ENCODE peak calls at places on chromosome 7, in four cellular contexts. T is brain microvascular endothelial cell, C is A673, I is lower lobe of right lung. M is an unnamed sample.

GRCh38 chr7:2873146-2873545 is 29.0 kb upstream of the GNA12 start:
- DNase-seq in T (no peak), C (no peak), I (no peak), M (no peak)

GRCh38 chr7:18361756-18362155 is 133.8 kb upstream of the HDAC9 start:
- DNase-seq in T (no peak), C (peak), I (no peak), M (no peak)

GRCh38 chr7:94400643-94401042 is 5.9 kb downstream of the COL1A2 start:
- DNase-seq in T (no peak), C (peak), I (no peak), M (no peak)

GRCh38 chr7:114548576-114548975 is 134.0 kb downstream of the FOXP2 start:
- DNase-seq in T (no peak), C (no peak), I (no peak), M (no peak)

GRCh38 chr7:19060870-19061269 is 56.6 kb downstream of the TWIST1 start:
- DNase-seq in T (no peak), C (peak), I (no peak), M (no peak)

GRCh38 chr7:78777844-78778243 is 675.6 kb downstream of the MAGI2 start:
- DNase-seq in T (no peak), C (no peak), I (no peak), M (no peak)

GRCh38 chr7:20199015-20199737 is 18.0 kb downstream of the MACC1 start:
- DNase-seq in T (peak), C (peak), I (peak), M (no peak)

GRCh38 chr7:27199820-27200760 is at the start of gene HOXA13:
- DNase-seq in T (no peak), C (peak), I (no peak), M (no peak)

GRCh38 chr7:158094671-158095256 is 492.9 kb downstream of the PTPRN2 start:
- DNase-seq in T (no peak), C (no peak), I (peak), M (no peak)

GRCh38 chr7:130950741-130951140 is 216.7 kb upstream of the KLF14 start:
- DNase-seq in T (no peak), C (no peak), I (no peak), M (no peak)

GRCh38 chr7:130949550-130949949 is 215.5 kb upstream of the KLF14 start:
- DNase-seq in T (no peak), C (no peak), I (no peak), M (no peak)

GRCh38 chr7:130951303-130951975 is 217.4 kb upstream of the KLF14 start:
- DNase-seq in T (no peak), C (no peak), I (no peak), M (no peak)

GRCh38 chr7:130948913-130949312 is 214.9 kb upstream of the KLF14 start:
- DNase-seq in T (no peak), C (no peak), I (no peak), M (no peak)

GRCh38 chr7:130950054-130950453 is 216.0 kb upstream of the KLF14 start:
- DNase-seq in T (no peak), C (no peak), I (no peak), M (no peak)
- H3K4me3 ChIP-seq in T (no peak), C (no peak), I (no peak), M (no peak)

DNA sequence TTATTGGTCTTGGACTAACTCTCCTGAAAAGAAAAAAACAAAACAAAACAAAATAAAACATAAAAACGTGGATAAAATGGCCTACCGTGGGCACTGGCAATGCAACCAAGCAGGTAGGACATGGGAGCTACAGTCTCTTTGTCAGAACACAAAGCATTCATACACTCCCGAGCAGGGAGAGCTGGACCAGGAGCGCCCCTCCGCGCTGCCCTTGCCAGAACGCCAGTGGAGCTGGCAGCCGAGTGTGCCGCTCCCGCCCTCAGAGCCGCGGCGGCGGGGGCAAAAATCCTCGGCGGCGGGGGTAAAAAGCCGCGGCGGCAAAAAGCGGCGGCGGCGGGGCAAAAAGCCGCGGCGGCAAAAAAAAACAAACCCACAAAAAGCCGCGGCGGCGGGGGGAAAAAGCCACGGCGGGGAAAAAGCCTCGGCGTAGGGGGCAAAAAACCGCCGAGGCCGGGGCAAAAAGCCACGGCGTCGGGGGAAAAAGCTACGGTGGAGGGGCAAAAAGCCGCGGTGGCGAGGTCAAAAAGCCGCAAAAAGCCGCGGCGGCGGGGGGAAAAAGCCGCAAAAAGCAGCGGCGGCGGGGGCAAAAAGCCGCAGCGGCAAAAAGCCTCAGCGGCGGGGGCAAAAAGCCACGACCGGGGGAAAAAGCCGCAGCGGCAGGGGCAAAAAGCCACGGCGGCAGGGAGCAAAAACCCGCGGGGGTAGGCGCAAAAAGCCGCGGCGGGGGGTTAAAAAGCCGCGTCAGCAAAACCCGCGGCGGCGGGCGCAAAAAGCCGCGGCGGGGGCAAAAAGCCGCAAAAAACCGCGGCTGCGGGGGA is 418.1 kb downstream of the ZNF716 start:
- DNase-seq in T (no peak), C (no peak), I (peak), M (no peak)
- H3K4me3 ChIP-seq in T (peak), C (peak), I (peak), M (peak)

DNA sequence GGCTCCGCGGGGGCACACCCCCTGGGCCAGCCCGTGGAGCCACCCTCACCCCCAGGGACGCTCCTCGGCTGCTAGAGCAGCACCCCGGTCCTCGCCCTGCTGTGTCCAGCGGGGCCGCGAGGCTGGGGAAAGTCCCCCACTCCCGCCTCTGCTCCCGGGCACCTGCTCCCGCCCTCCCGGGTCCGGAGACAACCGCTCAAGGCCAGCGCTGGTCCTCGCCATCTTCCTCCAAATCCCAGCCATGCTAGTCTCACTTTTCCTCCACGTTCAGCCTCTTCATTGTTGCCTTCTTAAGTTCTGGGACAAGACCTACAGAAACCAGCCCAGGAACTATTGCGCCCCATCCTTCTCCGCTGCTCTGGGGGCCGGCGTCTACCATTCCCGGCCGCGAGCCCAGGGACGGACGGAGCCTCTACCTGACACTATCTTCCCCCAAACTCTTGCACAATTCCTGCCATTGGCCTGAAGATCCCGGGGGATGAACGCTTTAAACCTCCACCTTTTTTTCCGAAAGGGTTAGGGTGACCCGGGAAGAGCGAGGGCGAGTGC is 4.8 kb upstream of the KCP start:
- DNase-seq in T (no peak), C (no peak), I (no peak), M (no peak)
- H3K4me3 ChIP-seq in T (no peak), C (no peak), I (peak), M (no peak)

GRCh38 chr7:75611557-75612178 is 119.5 kb downstream of the SPDYE5 start:
- DNase-seq in T (no peak), C (no peak), I (peak), M (no peak)
- H3K4me3 ChIP-seq in T (peak), C (no peak), I (peak), M (no peak)

GRCh38 chr7:148625342-148625741 is 34.8 kb downstream of the C7orf33 start:
- DNase-seq in T (no peak), C (peak), I (no peak), M (no peak)

GRCh38 chr7:148626828-148627227 is 36.3 kb downstream of the C7orf33 start:
- DNase-seq in T (no peak), C (no peak), I (no peak), M (no peak)

GRCh38 chr7:148624735-148625134 is 34.2 kb downstream of the C7orf33 start:
- DNase-seq in T (no peak), C (no peak), I (no peak), M (no peak)

GRCh38 chr7:148630078-148630477 is 39.5 kb downstream of the C7orf33 start:
- DNase-seq in T (no peak), C (no peak), I (no peak), M (no peak)

DNA sequence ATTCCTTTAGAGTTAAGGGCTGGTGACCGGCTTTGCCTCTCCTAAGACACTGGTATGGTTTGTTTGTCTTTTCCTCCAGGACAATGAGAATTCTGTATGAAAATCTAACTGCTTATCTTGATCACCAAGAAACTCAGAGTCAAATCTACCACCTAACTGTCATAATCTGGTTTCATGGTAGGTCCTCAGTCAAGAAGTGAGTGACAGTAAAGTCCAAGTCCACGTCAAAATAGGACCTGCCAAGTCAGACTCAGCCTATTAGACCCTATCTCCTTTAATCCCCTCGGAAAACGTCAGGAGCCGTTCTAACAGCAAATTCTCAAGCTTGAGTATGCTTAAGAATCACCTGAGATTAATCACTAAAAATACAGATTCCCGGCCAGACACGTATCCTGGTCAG is 37.4 kb downstream of the C7orf33 start:
- DNase-seq in T (no peak), C (no peak), I (no peak), M (no peak)
- H3K4me3 ChIP-seq in T (no peak), C (no peak), I (no peak), M (no peak)

DNA sequence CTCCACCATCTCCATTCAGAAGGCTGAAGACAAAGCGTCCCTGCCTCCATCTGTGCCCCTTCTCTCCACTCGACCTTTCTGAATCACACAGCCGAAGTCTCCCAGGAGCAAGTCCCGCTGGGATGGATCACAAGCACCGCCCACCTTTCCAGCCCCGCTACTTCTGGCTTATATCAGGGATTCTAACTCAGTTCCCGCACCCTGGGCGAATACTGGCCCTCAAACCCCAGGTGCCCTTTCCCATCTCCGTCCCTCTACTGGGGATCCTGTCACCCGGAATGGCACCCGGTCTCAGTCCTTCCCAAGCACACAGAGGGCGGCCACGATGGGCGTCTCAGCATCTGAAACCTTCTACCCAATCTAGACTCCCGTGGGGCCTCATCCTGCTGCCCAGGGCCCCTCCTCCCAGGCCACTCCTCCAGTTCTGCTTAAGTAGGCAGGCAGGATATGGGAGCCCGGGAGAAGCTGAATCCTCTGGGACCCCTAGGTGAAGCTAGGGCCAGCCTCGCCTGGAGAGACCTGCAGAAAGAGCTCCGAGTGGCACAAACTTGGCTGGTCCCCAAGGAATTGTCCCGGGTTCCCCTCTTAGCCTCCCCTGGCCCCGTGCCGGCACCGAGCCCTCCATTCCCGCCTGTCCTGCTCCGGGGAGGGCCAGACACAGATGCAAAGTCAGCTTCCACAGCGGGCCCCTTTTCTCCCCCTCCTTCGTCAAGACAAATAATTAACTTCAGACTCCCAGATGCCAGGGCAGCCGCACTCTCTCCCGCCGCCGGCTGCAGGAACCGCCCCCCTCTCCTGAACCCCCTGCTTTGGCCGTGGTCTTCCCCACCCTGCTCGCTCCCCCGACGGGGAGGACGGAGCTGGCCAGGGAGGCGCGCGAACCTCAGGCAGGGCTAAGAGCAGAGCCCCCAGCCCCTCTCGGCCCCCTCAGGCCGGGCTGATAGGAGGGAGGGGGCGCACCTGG is 622 bp downstream of the KCP start:
- DNase-seq in T (peak), C (peak), I (no peak), M (no peak)
- H3K4me3 ChIP-seq in T (peak), C (peak), I (peak), M (peak)

M was measured in AG04449.